ENCODE peak calls at places on chromosomes 7 and 10, in four cellular contexts. N is BJ, Q is A549, F is esophagus squamous epithelium. M is an unnamed sample.

GRCh38 chr10:66805610-66806009 is 120.2 kb upstream of the LRRTM3 start:
- DNase-seq in N (no peak), Q (no peak), F (no peak), M (no peak)

GRCh38 chr7:19623676-19624075 is 85.2 kb downstream of the POLR1F start:
- DNase-seq in N (no peak), Q (no peak), F (no peak), M (no peak)

GRCh38 chr7:29039747-29040569 is 81.8 kb upstream of the TRIL start:
- DNase-seq in N (no peak), Q (no peak), F (no peak), M (peak)

GRCh38 chr10:13684252-13684791 is 97.6 kb downstream of the PRPF18 start:
- DNase-seq in N (no peak), Q (no peak), F (no peak), M (peak)

GRCh38 chr7:106367664-106368063 is 82.9 kb upstream of the NAMPT start:
- DNase-seq in N (no peak), Q (no peak), F (no peak), M (no peak)

GRCh38 chr10:44860811-44861751 is 50.1 kb upstream of the TMEM72 start:
- DNase-seq in N (peak), Q (no peak), F (no peak), M (peak)

GRCh38 chr7:108421720-108422331 is 34.4 kb downstream of the NRCAM start:
- DNase-seq in N (no peak), Q (no peak), F (no peak), M (no peak)

GRCh38 chr10:21927601-21928000 is 75.9 kb downstream of the DNAJC1 start:
- DNase-seq in N (no peak), Q (no peak), F (no peak), M (peak)

GRCh38 chr7:101934618-101935017 is 117.2 kb downstream of the CUX1 start:
- DNase-seq in N (no peak), Q (no peak), F (no peak), M (no peak)

GRCh38 chr10:71963756-71964668 is at the start of gene CHST3:
- DNase-seq in N (no peak), Q (no peak), F (no peak), M (peak)

GRCh38 chr10:103069453-103070331 is 123.4 kb downstream of the NT5C2 start:
- DNase-seq in N (no peak), Q (peak), F (no peak), M (peak)

GRCh38 chr7:153518201-153518984 is 533.8 kb upstream of the DPP6 start:
- DNase-seq in N (no peak), Q (no peak), F (no peak), M (no peak)

GRCh38 chr7:40101201-40101600 is 33.2 kb downstream of the MPLKIP start:
- DNase-seq in N (no peak), Q (no peak), F (no peak), M (no peak)

GRCh38 chr10:61942997-61943457 is 41.5 kb downstream of the ARID5B start:
- DNase-seq in N (peak), Q (no peak), F (no peak), M (peak)

GRCh38 chr10:57692255-57692980 is 575.3 kb downstream of the IPMK start:
- DNase-seq in N (peak), Q (peak), F (no peak), M (peak)

GRCh38 chr10:7408003-7408493 is 2.8 kb downstream of the SFMBT2 start:
- DNase-seq in N (no peak), Q (no peak), F (no peak), M (peak)

GRCh38 chr7:143900230-143900766 is 1.7 kb downstream of the TCAF1 start:
- DNase-seq in N (no peak), Q (no peak), F (no peak), M (peak)

GRCh38 chr7:130909881-130910672 is 176.1 kb upstream of the KLF14 start:
- DNase-seq in N (no peak), Q (no peak), F (no peak), M (peak)

GRCh38 chr10:98908868-98909267 is 326.8 kb downstream of the HPSE2 start:
- DNase-seq in N (no peak), Q (no peak), F (no peak), M (no peak)

GRCh38 chr7:47762746-47763062 is 180.8 kb upstream of the TNS3 start:
- DNase-seq in N (no peak), Q (no peak), F (no peak), M (no peak)

GRCh38 chr7:16357921-16358320 is 63.4 kb downstream of the CRPPA start:
- DNase-seq in N (no peak), Q (no peak), F (no peak), M (no peak)

GRCh38 chr7:120864146-120864920 is 6.4 kb upstream of the TSPAN12 start:
- DNase-seq in N (no peak), Q (no peak), F (no peak), M (no peak)

GRCh38 chr7:68411742-68412141 is 1186.5 kb upstream of the AUTS2 start:
- DNase-seq in N (no peak), Q (no peak), F (no peak), M (no peak)

GRCh38 chr7:34735526-34735925 is 77.5 kb downstream of the NPSR1 start:
- DNase-seq in N (no peak), Q (no peak), F (no peak), M (no peak)

GRCh38 chr10:133336131-133337078 is at the start of gene CALY:
- DNase-seq in N (no peak), Q (peak), F (no peak), M (no peak)

GRCh38 chr10:43137701-43137970 is 609 bp upstream of the CSGALNACT2 start:
- DNase-seq in N (no peak), Q (peak), F (no peak), M (peak)

GRCh38 chr10:125448596-125448995 is 234.4 kb downstream of the TEX36 start:
- DNase-seq in N (no peak), Q (peak), F (no peak), M (peak)

GRCh38 chr7:137975223-137975622 is 26.7 kb downstream of the CREB3L2 start:
- DNase-seq in N (no peak), Q (no peak), F (no peak), M (peak)

GRCh38 chr10:32489935-32490334 is 44.0 kb downstream of the CCDC7 start:
- DNase-seq in N (no peak), Q (no peak), F (no peak), M (no peak)

GRCh38 chr7:137609500-137609899 is 237.3 kb downstream of the DGKI start:
- DNase-seq in N (no peak), Q (no peak), F (no peak), M (no peak)

GRCh38 chr7:100122067-100122466 is 2.6 kb downstream of the CNPY4 start:
- DNase-seq in N (no peak), Q (no peak), F (no peak), M (no peak)

GRCh38 chr7:140623995-140624902 is 16.4 kb downstream of the DENND2A start:
- DNase-seq in N (no peak), Q (no peak), F (no peak), M (no peak)

GRCh38 chr7:117780832-117781231 is 92.4 kb downstream of the CTTNBP2 start:
- DNase-seq in N (no peak), Q (no peak), F (no peak), M (peak)

GRCh38 chr10:5206799-5207198 is 10.2 kb downstream of the AKR1C4 start:
- DNase-seq in N (no peak), Q (no peak), F (no peak), M (no peak)

GRCh38 chr7:50706469-50706937 is 76.2 kb downstream of the GRB10 start:
- DNase-seq in N (no peak), Q (no peak), F (no peak), M (no peak)

GRCh38 chr10:66283874-66284464 is 641.9 kb upstream of the LRRTM3 start:
- DNase-seq in N (no peak), Q (no peak), F (no peak), M (no peak)

GRCh38 chr10:72044417-72045041 is 43.8 kb downstream of the SPOCK2 start:
- DNase-seq in N (no peak), Q (no peak), F (no peak), M (peak)

GRCh38 chr10:522350-522749 is 167.1 kb downstream of the DIP2C start:
- DNase-seq in N (no peak), Q (no peak), F (no peak), M (no peak)

GRCh38 chr7:12714436-12714737 is 27.0 kb downstream of the ARL4A start:
- DNase-seq in N (no peak), Q (no peak), F (no peak), M (no peak)
- H3K4me3 ChIP-seq in N (no peak), Q (peak), F (no peak), M (no peak)

GRCh38 chr10:119668461-119668860 is 17.3 kb downstream of the BAG3 start:
- DNase-seq in N (no peak), Q (no peak), F (no peak), M (no peak)
- H3K4me3 ChIP-seq in N (no peak), Q (no peak), F (no peak), M (no peak)

GRCh38 chr7:69596723-69597277 is 1.5 kb upstream of the AUTS2 start:
- DNase-seq in N (no peak), Q (no peak), F (no peak), M (peak)
- H3K4me3 ChIP-seq in N (no peak), Q (peak), F (no peak), M (peak)

GRCh38 chr7:94907026-94907419 is 371 bp upstream of the PPP1R9A start:
- DNase-seq in N (no peak), Q (no peak), F (no peak), M (no peak)

GRCh38 chr7:94908204-94909022 is 1.0 kb downstream of the PPP1R9A start:
- DNase-seq in N (no peak), Q (peak), F (no peak), M (peak)

GRCh38 chr7:94906035-94906796 is 1.2 kb upstream of the PPP1R9A start:
- DNase-seq in N (no peak), Q (no peak), F (no peak), M (no peak)

GRCh38 chr7:94907420-94908203 is at the start of gene PPP1R9A:
- DNase-seq in N (no peak), Q (peak), F (no peak), M (peak)

GRCh38 chr7:94909023-94909466 is 1.7 kb downstream of the PPP1R9A start:
- DNase-seq in N (no peak), Q (no peak), F (no peak), M (no peak)
- H3K4me3 ChIP-seq in N (no peak), Q (peak), F (no peak), M (peak)

GRCh38 chr7:91263359-91264082 is 712 bp upstream of the FZD1 start:
- DNase-seq in N (no peak), Q (peak), F (no peak), M (no peak)
- H3K4me3 ChIP-seq in N (peak), Q (peak), F (peak), M (peak)

GRCh38 chr7:128104109-128104742 is 73.0 kb upstream of the LRRC4 start:
- DNase-seq in N (no peak), Q (no peak), F (no peak), M (peak)

GRCh38 chr7:128105228-128106022 is 74.2 kb upstream of the LRRC4 start:
- DNase-seq in N (no peak), Q (no peak), F (no peak), M (no peak)

GRCh38 chr7:128108641-128109423 is 77.6 kb upstream of the LRRC4 start:
- DNase-seq in N (no peak), Q (no peak), F (no peak), M (no peak)

GRCh38 chr7:128108129-128108528 is 76.9 kb upstream of the LRRC4 start:
- DNase-seq in N (no peak), Q (no peak), F (no peak), M (no peak)

DNA sequence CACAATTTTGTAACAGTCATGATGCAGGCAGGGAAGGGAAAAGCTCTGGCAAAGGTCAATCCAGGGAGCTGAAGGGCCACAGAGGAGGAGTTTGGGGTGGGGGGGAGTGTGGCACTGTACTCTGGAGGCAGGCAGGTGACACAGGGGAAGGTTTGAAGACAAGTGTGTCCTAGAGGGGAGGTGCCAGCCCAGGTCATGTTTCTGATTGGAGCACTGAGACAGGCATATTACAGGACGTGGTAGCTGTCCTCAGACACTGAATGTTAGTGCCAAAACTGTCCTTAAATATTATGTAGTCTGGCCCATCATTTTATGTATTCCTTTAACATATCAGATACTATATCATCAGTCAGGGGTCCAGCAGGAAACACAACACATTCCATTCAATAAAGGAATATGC is 75.6 kb upstream of the LRRC4 start:
- DNase-seq in N (no peak), Q (no peak), F (no peak), M (no peak)
- H3K4me3 ChIP-seq in N (no peak), Q (no peak), F (no peak), M (no peak)